ENCODE peak calls at places on chromosomes 2 and 18, in eight cellular contexts. One of them, this sample, is unnamed. For H3K9me3, the result is how much of the 10 kb centered on the place peaks cover.

GRCh38 chr2:50558182-50558581 is 473.8 kb downstream of the NRXN1 start:
- DNase-seq in H1: no peak
- DNase-seq in A549: no peak
- DNase-seq in transverse colon: no peak
- DNase-seq in K562: no peak
- DNase-seq in sigmoid colon: no peak
- DNase-seq in SK-N-SH: no peak
- DNase-seq in tibial nerve: no peak
- DNase-seq in this sample: no peak

GRCh38 chr2:106886916-106887758 is 1.2 kb upstream of the ST6GAL2 start:
- DNase-seq in transverse colon: peak
- DNase-seq in sigmoid colon: no peak
- DNase-seq in K562: no peak
- DNase-seq in H1: peak
- DNase-seq in A549: peak
- DNase-seq in tibial nerve: no peak
- DNase-seq in SK-N-SH: peak
- DNase-seq in this sample: no peak

GRCh38 chr2:241114836-241115235 is 12.7 kb upstream of the MTERF4 start:
- DNase-seq in tibial nerve: no peak
- DNase-seq in A549: no peak
- DNase-seq in H1: no peak
- DNase-seq in K562: no peak
- DNase-seq in transverse colon: no peak
- DNase-seq in SK-N-SH: no peak
- DNase-seq in sigmoid colon: peak
- DNase-seq in this sample: no peak

GRCh38 chr2:42327125-42327524 is 33.9 kb downstream of the COX7A2L start:
- DNase-seq in A549: no peak
- DNase-seq in sigmoid colon: no peak
- DNase-seq in tibial nerve: no peak
- DNase-seq in H1: no peak
- DNase-seq in SK-N-SH: no peak
- DNase-seq in K562: no peak
- DNase-seq in transverse colon: no peak
- DNase-seq in this sample: no peak

GRCh38 chr2:112958428-112959108 is 19.2 kb upstream of the IL36G start:
- DNase-seq in H1: peak
- DNase-seq in tibial nerve: no peak
- DNase-seq in sigmoid colon: no peak
- DNase-seq in A549: peak
- DNase-seq in transverse colon: no peak
- DNase-seq in K562: peak
- DNase-seq in SK-N-SH: peak
- DNase-seq in this sample: no peak

GRCh38 chr18:21669736-21670135 is 34.8 kb downstream of the ABHD3 start:
- DNase-seq in sigmoid colon: no peak
- DNase-seq in SK-N-SH: no peak
- DNase-seq in H1: no peak
- DNase-seq in transverse colon: peak
- DNase-seq in K562: no peak
- DNase-seq in tibial nerve: no peak
- DNase-seq in A549: no peak
- DNase-seq in this sample: no peak

GRCh38 chr2:80638759-80639158 is 334.2 kb upstream of the LRRTM1 start:
- DNase-seq in sigmoid colon: no peak
- DNase-seq in SK-N-SH: no peak
- DNase-seq in tibial nerve: no peak
- DNase-seq in H1: no peak
- DNase-seq in A549: no peak
- DNase-seq in transverse colon: no peak
- DNase-seq in K562: no peak
- DNase-seq in this sample: no peak

GRCh38 chr2:30270166-30270565 is 38.8 kb downstream of the LBH start:
- DNase-seq in SK-N-SH: no peak
- DNase-seq in H1: no peak
- DNase-seq in sigmoid colon: no peak
- DNase-seq in A549: no peak
- DNase-seq in tibial nerve: no peak
- DNase-seq in K562: no peak
- DNase-seq in transverse colon: no peak
- DNase-seq in this sample: no peak

GRCh38 chr2:184154438-184154837 is 443.9 kb upstream of the ZNF804A start:
- DNase-seq in H1: no peak
- DNase-seq in tibial nerve: no peak
- DNase-seq in A549: no peak
- DNase-seq in sigmoid colon: no peak
- DNase-seq in K562: no peak
- DNase-seq in transverse colon: no peak
- DNase-seq in SK-N-SH: no peak
- DNase-seq in this sample: no peak

GRCh38 chr2:26580751-26581150 is 60.4 kb downstream of the CIB4 start:
- DNase-seq in transverse colon: no peak
- DNase-seq in sigmoid colon: peak
- DNase-seq in H1: no peak
- DNase-seq in SK-N-SH: peak
- DNase-seq in K562: no peak
- DNase-seq in A549: no peak
- DNase-seq in tibial nerve: no peak
- DNase-seq in this sample: no peak

DNA sequence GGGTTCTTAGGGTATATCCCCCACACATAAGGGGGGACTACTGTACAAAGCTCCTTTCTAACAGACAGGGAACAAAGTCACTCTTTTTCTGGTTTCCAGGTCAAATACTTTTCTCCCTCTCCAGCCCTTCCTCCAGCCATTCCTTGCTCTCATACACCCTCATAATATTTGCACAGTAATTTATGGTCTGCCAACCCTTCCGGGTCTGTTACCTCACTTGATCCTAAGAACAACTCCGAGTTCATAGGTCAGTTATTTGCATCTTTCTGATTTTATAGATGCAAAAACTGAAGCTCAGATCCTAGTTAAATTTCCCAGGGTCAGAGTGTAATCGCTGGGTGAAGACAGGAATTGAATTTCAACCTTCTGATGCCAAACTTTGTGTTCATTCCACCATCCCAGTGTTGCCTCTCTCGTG is 14.8 kb upstream of the MATN3 start:
- DNase-seq in A549: no peak
- DNase-seq in sigmoid colon: no peak
- DNase-seq in transverse colon: peak
- DNase-seq in tibial nerve: no peak
- DNase-seq in K562: no peak
- DNase-seq in H1: no peak
- DNase-seq in SK-N-SH: no peak
- DNase-seq in this sample: no peak
- H3K9me3 ChIP-seq in A549: under half
- H3K9me3 ChIP-seq in sigmoid colon: under half
- H3K9me3 ChIP-seq in transverse colon: under half
- H3K9me3 ChIP-seq in tibial nerve: under half
- H3K9me3 ChIP-seq in K562: under half
- H3K9me3 ChIP-seq in H1: under half
- H3K9me3 ChIP-seq in SK-N-SH: under half
- H3K9me3 ChIP-seq in this sample: under half

GRCh38 chr2:166627893-166628292 is 133.8 kb upstream of the SCN7A start:
- DNase-seq in SK-N-SH: no peak
- DNase-seq in H1: no peak
- DNase-seq in K562: no peak
- DNase-seq in tibial nerve: no peak
- DNase-seq in A549: no peak
- DNase-seq in sigmoid colon: no peak
- DNase-seq in transverse colon: no peak
- DNase-seq in this sample: no peak
- TF ChIP-seq EP300 in SK-N-SH: no peak
- TF ChIP-seq EP300 in H1: no peak
- TF ChIP-seq EP300 in K562: no peak
- TF ChIP-seq EP300 in tibial nerve: no peak
- TF ChIP-seq EP300 in A549: no peak
- TF ChIP-seq EP300 in sigmoid colon: no peak
- TF ChIP-seq EP300 in transverse colon: no peak
- TF ChIP-seq EP300 in this sample: no peak

GRCh38 chr2:239873656-239874635 is 151.2 kb downstream of the NDUFA10 start:
- DNase-seq in tibial nerve: no peak
- DNase-seq in K562: no peak
- DNase-seq in transverse colon: no peak
- DNase-seq in sigmoid colon: no peak
- DNase-seq in SK-N-SH: no peak
- DNase-seq in H1: peak
- DNase-seq in A549: no peak
- DNase-seq in this sample: no peak

GRCh38 chr2:239870863-239871262 is 154.3 kb downstream of the NDUFA10 start:
- DNase-seq in K562: no peak
- DNase-seq in transverse colon: no peak
- DNase-seq in A549: no peak
- DNase-seq in tibial nerve: no peak
- DNase-seq in SK-N-SH: no peak
- DNase-seq in H1: no peak
- DNase-seq in sigmoid colon: no peak
- DNase-seq in this sample: no peak

GRCh38 chr2:239869272-239870155 is 155.6 kb downstream of the NDUFA10 start:
- DNase-seq in K562: no peak
- DNase-seq in H1: peak
- DNase-seq in sigmoid colon: no peak
- DNase-seq in A549: no peak
- DNase-seq in transverse colon: no peak
- DNase-seq in tibial nerve: no peak
- DNase-seq in SK-N-SH: no peak
- DNase-seq in this sample: no peak

GRCh38 chr2:239870276-239870675 is 154.9 kb downstream of the NDUFA10 start:
- DNase-seq in H1: no peak
- DNase-seq in transverse colon: no peak
- DNase-seq in sigmoid colon: no peak
- DNase-seq in K562: no peak
- DNase-seq in A549: no peak
- DNase-seq in SK-N-SH: no peak
- DNase-seq in tibial nerve: no peak
- DNase-seq in this sample: no peak

GRCh38 chr2:239871481-239872435 is 153.4 kb downstream of the NDUFA10 start:
- DNase-seq in SK-N-SH: no peak
- DNase-seq in A549: no peak
- DNase-seq in tibial nerve: no peak
- DNase-seq in sigmoid colon: no peak
- DNase-seq in H1: peak
- DNase-seq in K562: no peak
- DNase-seq in transverse colon: no peak
- DNase-seq in this sample: peak
- H3K9me3 ChIP-seq in SK-N-SH: under half
- H3K9me3 ChIP-seq in A549: under half
- H3K9me3 ChIP-seq in tibial nerve: under half
- H3K9me3 ChIP-seq in sigmoid colon: under half
- H3K9me3 ChIP-seq in H1: under half
- H3K9me3 ChIP-seq in K562: under half
- H3K9me3 ChIP-seq in transverse colon: under half
- H3K9me3 ChIP-seq in this sample: under half

GRCh38 chr2:85312404-85312803 is 15.4 kb downstream of the TGOLN2 start:
- DNase-seq in sigmoid colon: no peak
- DNase-seq in K562: no peak
- DNase-seq in SK-N-SH: no peak
- DNase-seq in A549: no peak
- DNase-seq in tibial nerve: no peak
- DNase-seq in H1: no peak
- DNase-seq in transverse colon: no peak
- DNase-seq in this sample: no peak
- TF ChIP-seq EP300 in sigmoid colon: no peak
- TF ChIP-seq EP300 in K562: no peak
- TF ChIP-seq EP300 in SK-N-SH: no peak
- TF ChIP-seq EP300 in A549: no peak
- TF ChIP-seq EP300 in tibial nerve: no peak
- TF ChIP-seq EP300 in H1: no peak
- TF ChIP-seq EP300 in transverse colon: no peak
- TF ChIP-seq EP300 in this sample: no peak

GRCh38 chr2:123451517-123451916 is 573.6 kb upstream of the CNTNAP5 start:
- DNase-seq in transverse colon: no peak
- DNase-seq in tibial nerve: no peak
- DNase-seq in A549: no peak
- DNase-seq in K562: no peak
- DNase-seq in sigmoid colon: no peak
- DNase-seq in H1: no peak
- DNase-seq in SK-N-SH: no peak
- DNase-seq in this sample: no peak
- H3K9me3 ChIP-seq in transverse colon: under half
- H3K9me3 ChIP-seq in tibial nerve: under half
- H3K9me3 ChIP-seq in A549: under half
- H3K9me3 ChIP-seq in K562: under half
- H3K9me3 ChIP-seq in sigmoid colon: under half
- H3K9me3 ChIP-seq in H1: under half
- H3K9me3 ChIP-seq in SK-N-SH: under half
- H3K9me3 ChIP-seq in this sample: under half

DNA sequence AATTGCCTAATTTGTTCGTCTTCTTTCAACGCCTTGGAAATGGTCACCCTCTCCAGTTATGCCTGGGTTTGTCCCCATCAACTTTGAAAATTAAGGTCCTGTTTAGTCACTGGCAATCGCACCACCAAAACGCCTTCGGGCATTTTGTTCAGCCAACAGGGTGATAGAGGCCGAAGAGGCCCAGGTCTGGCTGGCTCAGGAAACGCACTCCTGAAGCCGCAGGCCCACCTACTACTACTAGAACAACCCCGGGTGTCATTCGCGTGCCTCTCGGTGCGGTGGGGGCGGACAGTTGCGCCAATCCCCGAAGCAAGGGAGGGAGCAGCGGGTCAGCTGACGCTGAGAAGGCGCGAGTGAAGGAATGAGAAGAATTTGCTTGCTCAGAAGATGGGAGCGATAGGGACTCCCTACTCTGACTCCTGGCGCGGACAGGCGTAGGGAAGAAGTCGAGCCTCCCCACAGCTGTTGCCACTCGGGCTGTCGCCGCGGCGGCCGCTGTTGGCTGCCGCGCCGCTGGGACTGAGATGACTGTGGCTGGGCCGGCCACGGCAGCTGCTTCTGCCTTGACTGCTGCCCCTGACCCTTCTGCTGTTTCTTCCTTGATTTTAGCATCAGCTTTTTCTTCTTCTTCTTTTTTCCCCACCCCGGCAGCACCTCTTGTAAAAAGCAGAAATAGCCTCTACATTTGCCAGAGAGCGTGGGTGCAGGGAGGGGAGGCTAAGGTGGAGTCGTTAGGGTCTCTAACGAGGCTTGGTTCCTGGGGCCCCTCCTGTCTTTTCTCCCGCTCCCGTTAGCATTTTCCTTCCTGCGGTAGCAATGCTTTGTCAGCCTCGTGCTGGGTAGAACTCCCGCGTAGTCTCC is 387.6 kb downstream of the FIGN start:
- DNase-seq in sigmoid colon: peak
- DNase-seq in transverse colon: peak
- DNase-seq in SK-N-SH: no peak
- DNase-seq in H1: peak
- DNase-seq in tibial nerve: peak
- DNase-seq in A549: peak
- DNase-seq in K562: no peak
- DNase-seq in this sample: peak
- TF ChIP-seq EP300 in sigmoid colon: no peak
- TF ChIP-seq EP300 in transverse colon: no peak
- TF ChIP-seq EP300 in SK-N-SH: no peak
- TF ChIP-seq EP300 in H1: no peak
- TF ChIP-seq EP300 in tibial nerve: peak
- TF ChIP-seq EP300 in A549: no peak
- TF ChIP-seq EP300 in K562: no peak
- TF ChIP-seq EP300 in this sample: no peak

GRCh38 chr18:25353080-25353479 is 1.1 kb upstream of the ZNF521 start:
- DNase-seq in sigmoid colon: no peak
- DNase-seq in transverse colon: no peak
- DNase-seq in A549: no peak
- DNase-seq in K562: no peak
- DNase-seq in H1: no peak
- DNase-seq in SK-N-SH: no peak
- DNase-seq in tibial nerve: no peak
- DNase-seq in this sample: no peak
- H3K9me3 ChIP-seq in sigmoid colon: under half
- H3K9me3 ChIP-seq in transverse colon: under half
- H3K9me3 ChIP-seq in A549: under half
- H3K9me3 ChIP-seq in K562: under half
- H3K9me3 ChIP-seq in H1: under half
- H3K9me3 ChIP-seq in SK-N-SH: under half
- H3K9me3 ChIP-seq in tibial nerve: under half
- H3K9me3 ChIP-seq in this sample: under half

This sample was measured in suprapubic skin.